ENCODE peak calls at places on chromosomes 7 and 10, in five cellular contexts. Q, T, V, B and R are unnamed samples.

GRCh38 chr10:74322141-74322540 is 171.1 kb downstream of the ADK start:
- DNase-seq in V (no peak), B (no peak), Q (no peak), T (no peak), R (no peak)

GRCh38 chr10:21230219-21230618 is 295.3 kb downstream of the SKIDA1 start:
- DNase-seq in B (no peak), T (no peak), Q (no peak), V (no peak), R (no peak)

GRCh38 chr10:49598986-49599385 is 11.1 kb upstream of the SLC18A3 start:
- DNase-seq in Q (no peak), B (no peak), V (no peak), T (no peak), R (no peak)

GRCh38 chr7:120587281-120587680 is 270.7 kb downstream of the TSPAN12 start:
- DNase-seq in V (no peak), B (no peak), T (no peak), Q (no peak), R (no peak)

GRCh38 chr7:20159226-20159747 is 57.9 kb downstream of the MACC1 start:
- DNase-seq in B (no peak), Q (no peak), V (no peak), T (no peak), R (no peak)

GRCh38 chr10:29908977-29909376 is 150.4 kb downstream of the JCAD start:
- DNase-seq in B (no peak), Q (no peak), V (no peak), T (no peak), R (no peak)

GRCh38 chr7:71521506-71521905 is 389.6 kb downstream of the GALNT17 start:
- DNase-seq in B (no peak), V (no peak), T (no peak), Q (peak; percentile 57), R (no peak)

GRCh38 chr10:3432089-3432488 is 259.5 kb upstream of the PITRM1 start:
- DNase-seq in T (no peak), B (no peak), Q (no peak), V (no peak), R (peak; percentile 58)

GRCh38 chr10:114343623-114344306 is 60.5 kb downstream of the AFAP1L2 start:
- DNase-seq in V (no peak), T (no peak), Q (no peak), B (no peak), R (no peak)

GRCh38 chr10:69899727-69900595 is 98.3 kb downstream of the COL13A1 start:
- DNase-seq in Q (no peak), V (no peak), T (no peak), B (no peak), R (no peak)

GRCh38 chr10:97411411-97411810 is 10.3 kb upstream of the RRP12 start:
- DNase-seq in Q (no peak), V (no peak), B (no peak), T (no peak), R (no peak)

GRCh38 chr7:158386866-158387820 is 200.5 kb downstream of the PTPRN2 start:
- DNase-seq in V (no peak), T (no peak), B (no peak), Q (no peak), R (no peak)

GRCh38 chr7:142482899-142483658 is 225.2 kb upstream of the PRSS58 start:
- DNase-seq in T (peak; percentile 55), Q (peak; percentile 32), V (no peak), B (no peak), R (no peak)

GRCh38 chr7:155357573-155358041 is 59.9 kb downstream of the INSIG1 start:
- DNase-seq in V (no peak), T (no peak), B (no peak), Q (no peak), R (no peak)

GRCh38 chr10:58818889-58819288 is 306.2 kb downstream of the BICC1 start:
- DNase-seq in Q (no peak), T (no peak), B (no peak), V (no peak), R (no peak)

GRCh38 chr10:30625110-30625509 is 4.4 kb downstream of the LYZL2 start:
- DNase-seq in B (no peak), Q (no peak), T (no peak), V (no peak), R (no peak)

DNA sequence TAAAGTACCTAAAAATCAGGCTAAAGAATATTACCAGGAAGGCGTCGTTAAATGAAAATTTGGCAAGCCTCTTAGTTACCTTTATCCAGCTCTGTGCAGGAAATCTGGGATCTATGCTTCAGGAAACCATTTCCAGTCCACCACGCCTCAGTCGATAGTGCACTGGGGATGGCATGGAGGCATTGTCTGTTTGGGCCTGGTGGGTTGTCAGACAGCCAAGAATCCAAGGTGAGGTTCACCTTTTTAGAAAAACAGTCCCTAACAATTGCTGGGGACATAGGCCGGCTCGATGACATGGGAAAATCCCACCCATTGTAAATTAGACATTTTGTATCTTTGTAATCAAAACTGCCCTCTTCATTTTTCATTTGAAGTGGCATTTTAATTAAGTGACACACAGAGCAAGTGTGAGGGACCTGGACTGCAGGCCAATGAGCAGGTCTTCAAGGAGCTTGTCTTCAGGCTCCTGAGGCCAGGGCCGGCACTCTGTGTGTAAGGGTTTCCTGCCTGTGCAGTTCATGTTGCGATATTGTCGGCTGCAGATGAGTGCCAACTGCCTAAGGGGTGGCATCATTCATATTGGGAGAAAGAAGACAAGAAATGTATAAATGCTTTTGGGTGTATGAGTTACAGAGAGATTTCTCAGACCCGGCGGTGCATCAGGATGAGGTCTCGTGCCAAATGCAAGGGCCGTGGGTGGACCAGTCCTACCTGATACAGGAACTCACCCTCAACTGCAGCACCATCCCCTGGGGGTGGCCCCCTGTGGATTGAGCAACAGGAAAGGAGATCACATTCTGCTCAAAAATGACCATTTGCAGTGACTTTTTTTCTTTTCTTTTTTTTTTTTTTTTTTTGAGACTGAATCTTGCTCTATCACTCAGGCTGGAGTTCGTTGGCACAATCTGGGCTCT is 80.8 kb downstream of the PTPRE start:
- DNase-seq in V (no peak), Q (no peak), B (no peak), T (no peak), R (no peak)
- H3K4me3 ChIP-seq in V (no peak overlapping the region), Q (no peak overlapping the region), B (no peak overlapping the region), T (no peak overlapping the region), R (no peak overlapping the region)

GRCh38 chr10:109922353-109922975 is 847 bp downstream of the XPNPEP1 start:
- DNase-seq in Q (no peak), V (no peak), B (no peak), T (peak; percentile 26), R (no peak)
- TF ChIP-seq CTCF in Q (no peak), V (no peak), B (no peak), T (no peak), R (no peak)

GRCh38 chr7:112572669-112573301 is 92.0 kb downstream of the LSMEM1 start:
- DNase-seq in Q (no peak), T (no peak), V (no peak), B (no peak), R (no peak)

GRCh38 chr7:112579388-112579787 is 98.6 kb downstream of the LSMEM1 start:
- DNase-seq in T (no peak), Q (no peak), V (no peak), B (no peak), R (no peak)

GRCh38 chr7:112571852-112572607 is 91.2 kb downstream of the LSMEM1 start:
- DNase-seq in B (no peak), V (no peak), Q (no peak), T (no peak), R (no peak)

GRCh38 chr7:112573302-112574039 is 92.7 kb downstream of the LSMEM1 start:
- DNase-seq in B (no peak), T (no peak), Q (no peak), V (no peak), R (no peak)

GRCh38 chr7:112575864-112576263 is 95.1 kb downstream of the LSMEM1 start:
- DNase-seq in T (no peak), Q (no peak), V (no peak), B (no peak), R (no peak)
- H3K27ac ChIP-seq in T (no peak overlapping the region), Q (no peak overlapping the region), V (no peak overlapping the region), B (peak overlapping the region; percentile 75), R (no peak overlapping the region)

GRCh38 chr10:91797077-91797690 is 1.0 kb upstream of the TNKS2 start:
- DNase-seq in Q (no peak), V (no peak), T (no peak), B (no peak), R (no peak)
- H3K4me3 ChIP-seq in Q (peak overlapping the region; percentile 93), V (peak overlapping the region; percentile 97), T (peak overlapping the region; percentile 81), B (peak overlapping the region; percentile 94), R (peak overlapping the region; percentile 98)

GRCh38 chr7:53600296-53600695 is 564.9 kb downstream of the POM121L12 start:
- DNase-seq in B (no peak), V (no peak), T (no peak), Q (no peak), R (no peak)

DNA sequence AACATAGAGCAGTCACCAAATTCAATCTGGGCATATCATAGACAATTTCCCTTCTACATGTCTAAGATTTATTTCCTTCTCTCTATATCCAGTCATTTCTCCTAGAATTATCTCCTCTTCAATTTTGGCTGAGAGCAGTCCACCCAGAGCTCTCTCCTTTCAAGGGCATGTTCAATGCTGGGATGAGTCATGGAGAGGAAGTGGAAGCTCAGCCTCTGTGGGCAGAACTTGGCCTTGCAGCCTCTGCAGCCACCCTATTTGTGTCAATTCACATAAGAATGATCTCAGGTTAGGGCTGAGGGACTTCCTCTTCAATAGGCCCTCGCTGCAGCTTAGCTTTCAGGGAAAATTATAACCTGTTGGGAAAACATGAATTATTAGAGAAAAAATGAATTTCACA is 560.8 kb downstream of the POM121L12 start:
- DNase-seq in B (no peak), V (no peak), T (no peak), Q (no peak), R (no peak)
- TF ChIP-seq CTCF in B (no peak), V (no peak), T (no peak), Q (no peak), R (no peak)